ENCODE peak calls at places on chromosome 21, in ten cellular contexts. F is activated T-helper 1 cell treated with Interleukin-2 at 50 U/mL for 16 hours; E is fibroblast of mammary gland; R is upper lobe of right lung; U is globus pallidus; B is naive B cell; G is GM19239; W is activated naive CD8-positive, alpha-beta T cell treated with anti-CD3 and anti-CD28 coated beads, Interleukin-2, amount 50 U/mL, for 16 hours; X is posterior cingulate gyrus; P is iPS-NIHi11. T is an unnamed sample.

GRCh38 chr21:17441370-17441769 is 71.5 kb upstream of the CXADR start:
- DNase-seq in F (no peak), E (peak), R (no peak), U (peak), B (no peak), G (no peak), W (no peak), X (no peak), P (peak), T (no peak)

GRCh38 chr21:27590271-27590670 is 623.4 kb upstream of the ADAMTS5 start:
- DNase-seq in F (no peak), E (peak), R (no peak), U (no peak), B (no peak), G (no peak), W (no peak), X (no peak), P (no peak), T (no peak)

GRCh38 chr21:35989185-35989735 is 71.1 kb downstream of the SETD4 start:
- DNase-seq in F (no peak), E (peak), R (no peak), U (no peak), B (no peak), G (no peak), W (no peak), X (no peak), P (no peak), T (no peak)

GRCh38 chr21:45448810-45449657 is 44.1 kb downstream of the COL18A1 start:
- DNase-seq in F (no peak), E (no peak), R (no peak), U (no peak), B (no peak), G (no peak), W (no peak), X (peak), P (no peak), T (no peak)

GRCh38 chr21:36077758-36078157 is 7.9 kb downstream of the CBR1 start:
- DNase-seq in F (no peak), E (no peak), R (no peak), U (no peak), B (no peak), G (no peak), W (no peak), X (no peak), P (no peak), T (no peak)

GRCh38 chr21:43361127-43361492 is 65.8 kb downstream of the SIK1 start:
- DNase-seq in F (no peak), E (peak), R (no peak), U (no peak), B (peak), G (no peak), W (no peak), X (no peak), P (no peak), T (peak)

GRCh38 chr21:36728371-36729111 is 29.6 kb downstream of the SIM2 start:
- DNase-seq in F (no peak), E (no peak), R (peak), U (no peak), B (no peak), G (no peak), W (no peak), X (no peak), P (no peak), T (no peak)

GRCh38 chr21:39575778-39576177 is 37.0 kb upstream of the B3GALT5 start:
- DNase-seq in F (no peak), E (peak), R (no peak), U (no peak), B (no peak), G (no peak), W (no peak), X (no peak), P (no peak), T (no peak)

GRCh38 chr21:15406791-15407190 is 323.0 kb upstream of the USP25 start:
- DNase-seq in F (no peak), E (no peak), R (no peak), U (no peak), B (no peak), G (no peak), W (no peak), X (no peak), P (no peak), T (no peak)

GRCh38 chr21:40769231-40769630 is 77.7 kb downstream of the DSCAM start:
- DNase-seq in F (no peak), E (no peak), R (no peak), U (no peak), B (no peak), G (no peak), W (no peak), X (no peak), P (no peak), T (no peak)